ENCODE peak calls at places on chromosome X, in eight cellular contexts. One of them, this sample, is unnamed.

GRCh38 chrX:97563531-97564133 is 679.9 kb downstream of the RPA4 start:
- DNase-seq in iPS-NIHi11: no peak
- DNase-seq in right lobe of liver: peak; percentile 53
- DNase-seq in NCI-H345: peak; percentile 55
- DNase-seq in H4: peak; percentile 74
- DNase-seq in NCI-H2029 treated with DMSO at 0.1 percent for 48 hours: peak; percentile 34
- DNase-seq in M059J: peak; percentile 64
- DNase-seq in T-cell: peak; percentile 15
- DNase-seq in this sample: no peak

GRCh38 chrX:111353810-111354209 is 58.2 kb downstream of the DCX start:
- DNase-seq in iPS-NIHi11: no peak
- DNase-seq in right lobe of liver: no peak
- DNase-seq in NCI-H345: no peak
- DNase-seq in H4: no peak
- DNase-seq in NCI-H2029 treated with DMSO at 0.1 percent for 48 hours: no peak
- DNase-seq in M059J: no peak
- DNase-seq in T-cell: no peak
- DNase-seq in this sample: no peak

GRCh38 chrX:11609109-11609508 is 56.6 kb downstream of the ARHGAP6 start:
- DNase-seq in iPS-NIHi11: no peak
- DNase-seq in right lobe of liver: no peak
- DNase-seq in NCI-H345: no peak
- DNase-seq in H4: no peak
- DNase-seq in NCI-H2029 treated with DMSO at 0.1 percent for 48 hours: no peak
- DNase-seq in M059J: no peak
- DNase-seq in T-cell: no peak
- DNase-seq in this sample: no peak

GRCh38 chrX:133183806-133184205 is 34.3 kb downstream of the TFDP3 start:
- DNase-seq in iPS-NIHi11: no peak
- DNase-seq in right lobe of liver: no peak
- DNase-seq in NCI-H345: no peak
- DNase-seq in H4: no peak
- DNase-seq in NCI-H2029 treated with DMSO at 0.1 percent for 48 hours: no peak
- DNase-seq in M059J: no peak
- DNase-seq in T-cell: no peak
- DNase-seq in this sample: no peak

GRCh38 chrX:134144231-134144630 is 92.8 kb upstream of the CCDC160 start:
- DNase-seq in iPS-NIHi11: no peak
- DNase-seq in right lobe of liver: no peak
- DNase-seq in NCI-H345: peak; percentile 15
- DNase-seq in H4: peak; percentile 11
- DNase-seq in NCI-H2029 treated with DMSO at 0.1 percent for 48 hours: no peak
- DNase-seq in M059J: peak; percentile 11
- DNase-seq in T-cell: no peak
- DNase-seq in this sample: no peak

GRCh38 chrX:47217121-47217851 is 1.2 kb upstream of the CDK16 start:
- DNase-seq in iPS-NIHi11: peak; percentile 35
- DNase-seq in right lobe of liver: no peak
- DNase-seq in NCI-H345: no peak
- DNase-seq in H4: peak; percentile 48
- DNase-seq in NCI-H2029 treated with DMSO at 0.1 percent for 48 hours: no peak
- DNase-seq in M059J: peak; percentile 95
- DNase-seq in T-cell: no peak
- DNase-seq in this sample: no peak

GRCh38 chrX:8815460-8816065 is 14.4 kb upstream of the FAM9A start:
- DNase-seq in iPS-NIHi11: peak; percentile 63
- DNase-seq in right lobe of liver: no peak
- DNase-seq in NCI-H345: peak; percentile 59
- DNase-seq in H4: peak; percentile 41
- DNase-seq in NCI-H2029 treated with DMSO at 0.1 percent for 48 hours: peak; percentile 22
- DNase-seq in M059J: peak; percentile 56
- DNase-seq in T-cell: no peak
- DNase-seq in this sample: no peak

GRCh38 chrX:154731881-154732280 is 19.0 kb downstream of the GAB3 start:
- DNase-seq in iPS-NIHi11: no peak
- DNase-seq in right lobe of liver: no peak
- DNase-seq in NCI-H345: no peak
- DNase-seq in H4: no peak
- DNase-seq in NCI-H2029 treated with DMSO at 0.1 percent for 48 hours: no peak
- DNase-seq in M059J: peak; percentile 17
- DNase-seq in T-cell: peak; percentile 20
- DNase-seq in this sample: no peak

GRCh38 chrX:50157545-50158125 is 43.2 kb downstream of the AKAP4 start:
- DNase-seq in iPS-NIHi11: no peak
- DNase-seq in right lobe of liver: no peak
- DNase-seq in NCI-H345: no peak
- DNase-seq in H4: peak; percentile 25
- DNase-seq in NCI-H2029 treated with DMSO at 0.1 percent for 48 hours: no peak
- DNase-seq in M059J: peak; percentile 27
- DNase-seq in T-cell: no peak
- DNase-seq in this sample: no peak

GRCh38 chrX:39445336-39445735 is 644.1 kb downstream of the MID1IP1 start:
- DNase-seq in iPS-NIHi11: peak; percentile 28
- DNase-seq in right lobe of liver: peak; percentile 48
- DNase-seq in NCI-H345: peak; percentile 9
- DNase-seq in H4: no peak
- DNase-seq in NCI-H2029 treated with DMSO at 0.1 percent for 48 hours: no peak
- DNase-seq in M059J: no peak
- DNase-seq in T-cell: peak; percentile 3
- DNase-seq in this sample: no peak